ENCODE peak calls at places on chromosomes 7 and 10, in nine cellular contexts. S is cardiac muscle cell; T is fibroblast of lung; V is CD4-positive, alpha-beta T cell; Q is body of pancreas; M is brain microvascular endothelial cell; O is H1; Z is A549; N is endodermal cell. I is an unnamed sample.

GRCh38 chr7:29494350-29494749 is 69.3 kb upstream of the PRR15 start:
- DNase-seq in S (peak), T (peak), V (no peak), Q (no peak), O (no peak), N (no peak), Z (peak), M (no peak), I (no peak)

GRCh38 chr7:12111461-12112405 is 99.4 kb upstream of the TMEM106B start:
- DNase-seq in N (peak), S (peak), Q (peak), V (no peak), Z (no peak), O (peak), M (no peak), T (peak), I (no peak)

GRCh38 chr10:131113165-131113564 is 198.4 kb downstream of the TCERG1L start:
- DNase-seq in M (no peak), O (no peak), S (no peak), Q (no peak), V (no peak), N (no peak), T (no peak), Z (no peak), I (no peak)

GRCh38 chr10:132861884-132862461 is 76.0 kb upstream of the NKX6-2 start:
- DNase-seq in Q (no peak), S (no peak), O (peak), V (no peak), M (no peak), Z (no peak), N (peak), T (no peak), I (no peak)

GRCh38 chr10:32039745-32040144 is 16.5 kb downstream of the KIF5B start:
- DNase-seq in Z (no peak), S (no peak), M (no peak), O (no peak), N (no peak), Q (no peak), T (no peak), V (no peak), I (no peak)

GRCh38 chr7:38675500-38676106 is 44.4 kb upstream of the AMPH start:
- DNase-seq in N (peak), S (no peak), V (no peak), Q (no peak), T (no peak), M (no peak), Z (no peak), O (no peak), I (no peak)

GRCh38 chr7:21200513-21200912 is 227.4 kb upstream of the SP4 start:
- DNase-seq in Q (no peak), S (no peak), M (no peak), Z (no peak), N (no peak), O (no peak), V (no peak), T (no peak), I (no peak)

GRCh38 chr10:102413053-102413705 is 5.4 kb downstream of the PSD start:
- DNase-seq in N (peak), T (no peak), O (no peak), S (peak), V (no peak), M (no peak), Q (no peak), Z (peak), I (no peak)

GRCh38 chr10:13117842-13118783 is 18.1 kb downstream of the OPTN start:
- DNase-seq in Q (no peak), S (no peak), V (no peak), O (no peak), T (no peak), Z (no peak), M (no peak), N (no peak), I (no peak)

GRCh38 chr10:7192831-7193348 is 217.9 kb downstream of the SFMBT2 start:
- DNase-seq in Q (no peak), T (no peak), V (peak), O (no peak), M (no peak), S (no peak), N (no peak), Z (no peak), I (no peak)

GRCh38 chr10:89644967-89645741 is at the start of gene PANK1:
- DNase-seq in N (peak), V (peak), M (peak), Z (peak), O (peak), Q (peak), S (peak), T (peak), I (peak)

GRCh38 chr7:135970682-135971365 is 6.3 kb downstream of the MTPN start:
- DNase-seq in O (no peak), Z (no peak), S (no peak), V (no peak), N (no peak), M (no peak), Q (no peak), T (no peak), I (no peak)

GRCh38 chr7:55033241-55033846 is 14.5 kb downstream of the EGFR start:
- DNase-seq in M (no peak), Q (no peak), S (no peak), Z (no peak), N (no peak), V (no peak), O (no peak), T (no peak), I (no peak)

GRCh38 chr10:128206676-128207075 is 80.5 kb upstream of the MKI67 start:
- DNase-seq in T (no peak), V (no peak), Q (no peak), O (no peak), Z (no peak), M (no peak), N (no peak), S (no peak), I (no peak)

GRCh38 chr7:77991656-77992055 is 193.1 kb downstream of the PHTF2 start:
- DNase-seq in Z (no peak), T (no peak), M (no peak), N (no peak), S (no peak), V (no peak), Q (no peak), O (no peak), I (no peak)

GRCh38 chr7:82677493-82677892 is 233.9 kb upstream of the CACNA2D1 start:
- DNase-seq in N (no peak), O (no peak), V (peak), Z (no peak), M (peak), T (peak), Q (no peak), S (peak), I (no peak)

GRCh38 chr7:105677803-105678583 is 96.7 kb upstream of the EFCAB10 start:
- DNase-seq in S (no peak), N (no peak), M (no peak), V (peak), Q (peak), O (no peak), T (no peak), Z (no peak), I (no peak)

GRCh38 chr7:110142939-110143526 is 947.9 kb upstream of the LRRN3 start:
- DNase-seq in N (no peak), Z (no peak), Q (no peak), O (no peak), V (no peak), M (no peak), T (no peak), S (no peak), I (no peak)

GRCh38 chr10:104332243-104333036 is 5.8 kb downstream of the ITPRIP start:
- DNase-seq in N (peak), M (no peak), Q (no peak), O (no peak), S (peak), T (peak), Z (no peak), V (no peak), I (no peak)

GRCh38 chr10:64753516-64753915 is 1232.3 kb downstream of the REEP3 start:
- DNase-seq in O (no peak), Z (no peak), N (no peak), Q (no peak), S (no peak), M (no peak), T (no peak), V (no peak), I (no peak)

GRCh38 chr10:125232841-125233240 is 72.5 kb upstream of the CTBP2 start:
- DNase-seq in Q (no peak), S (no peak), Z (peak), V (no peak), O (no peak), M (no peak), T (peak), N (no peak), I (peak)

GRCh38 chr10:133329401-133330202 is 7.1 kb downstream of the CALY start:
- DNase-seq in Z (peak), M (peak), S (peak), N (peak), O (peak), V (peak), T (peak), Q (peak), I (peak)

GRCh38 chr10:34184901-34185386 is 630.2 kb downstream of the PARD3 start:
- DNase-seq in M (no peak), T (no peak), Z (no peak), O (no peak), S (no peak), Q (no peak), V (no peak), N (no peak), I (no peak)

GRCh38 chr7:131808736-131809135 is 252.3 kb upstream of the PODXL start:
- DNase-seq in Z (no peak), S (no peak), T (no peak), Q (no peak), V (no peak), M (no peak), N (no peak), O (no peak), I (no peak)

GRCh38 chr7:159023746-159024145 is 120.9 kb downstream of the VIPR2 start:
- DNase-seq in O (no peak), M (no peak), T (no peak), Q (no peak), Z (no peak), S (no peak), V (no peak), N (peak), I (no peak)

GRCh38 chr10:89657302-89657701 is 12.3 kb upstream of the PANK1 start:
- DNase-seq in V (no peak), T (no peak), Z (no peak), N (no peak), M (no peak), O (no peak), S (peak), Q (no peak), I (no peak)

GRCh38 chr7:135258585-135258984 is 24.9 kb downstream of the STRA8 start:
- DNase-seq in M (no peak), Z (no peak), O (no peak), T (no peak), N (no peak), V (no peak), S (no peak), Q (no peak), I (no peak)

GRCh38 chr7:80127412-80128150 is 7.0 kb upstream of the GNAI1 start:
- DNase-seq in Z (no peak), O (no peak), V (no peak), S (peak), M (no peak), T (no peak), N (peak), Q (peak), I (no peak)

GRCh38 chr10:133219782-133220181 is 10.2 kb upstream of the UTF1 start:
- DNase-seq in O (peak), Z (no peak), Q (no peak), S (no peak), N (peak), V (no peak), T (no peak), M (no peak), I (no peak)

GRCh38 chr10:49299816-49300139 is 808 bp downstream of the C10orf71 start:
- DNase-seq in T (no peak), S (no peak), M (no peak), V (no peak), O (no peak), N (no peak), Z (no peak), Q (no peak), I (no peak)

GRCh38 chr7:27161214-27161720 is 4.1 kb downstream of the HOXA9 start:
- DNase-seq in T (no peak), O (no peak), N (no peak), Q (peak), M (no peak), S (no peak), V (no peak), Z (no peak), I (no peak)

GRCh38 chr7:118057404-118057803 is 126.6 kb upstream of the LSM8 start:
- DNase-seq in M (peak), S (no peak), Z (peak), Q (no peak), T (peak), V (no peak), O (no peak), N (no peak), I (peak)

GRCh38 chr7:10888861-10889260 is 84.8 kb upstream of the PHF14 start:
- DNase-seq in Q (no peak), S (no peak), O (no peak), N (no peak), M (no peak), T (no peak), V (no peak), Z (no peak), I (no peak)

GRCh38 chr10:74502963-74503608 is 323.3 kb upstream of the KAT6B start:
- DNase-seq in Q (no peak), T (peak), M (peak), O (no peak), S (peak), Z (no peak), N (no peak), V (no peak), I (peak)

GRCh38 chr10:100730739-100731602 is 14.4 kb upstream of the PAX2 start:
- DNase-seq in V (no peak), N (peak), S (peak), Q (peak), O (peak), M (peak), Z (peak), T (peak), I (no peak)

GRCh38 chr7:105819559-105819958 is 56.8 kb downstream of the ATXN7L1 start:
- DNase-seq in Z (no peak), O (no peak), S (no peak), V (no peak), T (no peak), N (no peak), M (no peak), Q (no peak), I (no peak)

GRCh38 chr7:32062150-32062549 is 8.1 kb downstream of the PDE1C start:
- DNase-seq in T (peak), Q (peak), M (no peak), V (no peak), S (peak), O (peak), Z (peak), N (peak), I (peak)

GRCh38 chr10:70069346-70069745 is 16.7 kb downstream of the MACROH2A2 start:
- DNase-seq in M (no peak), S (no peak), N (no peak), O (no peak), Z (no peak), Q (no peak), V (no peak), T (no peak), I (no peak)

GRCh38 chr7:95472521-95473160 is 13.1 kb upstream of the ASB4 start:
- DNase-seq in V (no peak), S (peak), Z (no peak), T (peak), M (no peak), N (no peak), Q (peak), O (no peak), I (no peak)

DNA sequence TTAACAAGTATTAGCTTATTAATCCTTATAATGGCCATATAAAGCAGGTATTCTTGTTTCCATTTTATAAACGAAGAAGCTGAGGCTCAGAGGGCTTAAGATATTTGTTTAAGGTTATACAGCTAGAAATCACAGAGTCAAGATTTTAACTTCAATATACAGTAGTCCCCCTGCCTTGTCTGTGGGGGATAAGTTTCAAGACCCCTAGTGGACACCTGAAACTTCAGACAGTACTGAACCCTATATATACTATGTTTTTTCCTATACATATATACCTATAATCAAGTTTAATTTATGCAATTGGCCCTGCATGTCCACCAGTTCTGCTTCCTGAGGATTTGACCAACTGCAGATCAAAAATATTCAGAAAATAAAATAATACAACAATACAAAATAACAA is 44.4 kb upstream of the STRIP2 start:
- DNase-seq in N (no peak), M (no peak), O (no peak), S (no peak), T (no peak), Q (no peak), V (no peak), Z (no peak), I (no peak)
- TF ChIP-seq CTCF in N (peak), M (peak), O (no peak), S (no peak), T (no peak), Q (no peak), V (no peak), Z (no peak), I (no peak)

GRCh38 chr10:71723301-71723700 is 3.7 kb upstream of the C10orf105 start:
- DNase-seq in Q (no peak), N (no peak), V (no peak), S (no peak), Z (no peak), M (no peak), O (no peak), T (no peak), I (no peak)
- H3K27ac ChIP-seq in Q (no peak), N (no peak), V (no peak), S (no peak), Z (peak), M (no peak), O (no peak), T (no peak), I (no peak)

DNA sequence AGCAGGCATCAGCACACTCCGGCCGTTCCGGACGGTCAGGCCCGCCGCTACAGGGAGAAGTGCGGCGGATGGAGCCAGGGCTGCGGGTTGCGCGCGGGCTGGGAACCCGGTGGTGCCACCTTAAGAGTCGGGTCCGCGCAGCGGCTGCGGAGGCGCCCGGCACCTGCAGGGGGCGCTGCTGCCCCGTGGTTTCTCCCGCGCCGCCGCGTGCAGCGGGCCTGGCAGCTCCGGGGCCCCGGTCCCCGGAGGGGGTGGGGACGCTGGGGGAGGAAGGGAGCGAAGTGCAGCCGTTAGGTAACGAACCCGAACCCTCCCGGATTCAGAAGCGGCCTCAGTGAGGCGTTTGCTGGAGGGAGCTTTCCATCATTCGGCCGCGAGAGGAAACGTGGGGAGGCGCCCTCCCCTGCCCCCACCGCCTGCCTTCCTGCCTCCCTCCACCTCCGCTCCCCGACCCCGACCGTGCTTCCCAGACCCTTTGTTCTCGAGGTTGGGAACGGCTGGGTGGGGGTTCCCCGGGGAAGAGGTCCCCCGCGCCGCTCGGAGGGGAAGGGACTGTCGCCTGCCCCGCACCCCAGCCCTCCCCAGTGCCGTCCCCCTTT is 29.7 kb downstream of the SKIDA1 start:
- DNase-seq in N (peak), O (peak), M (peak), Q (peak), S (peak), Z (peak), T (peak), V (peak), I (peak)
- TF ChIP-seq CTCF in N (peak), O (peak), M (peak), Q (peak), S (peak), Z (peak), T (peak), V (peak), I (peak)

GRCh38 chr10:24721254-24722106 is 2.2 kb downstream of the ARHGAP21 start:
- DNase-seq in Q (peak), O (peak), N (peak), V (no peak), S (peak), T (peak), Z (peak), M (no peak), I (no peak)
- H3K27ac ChIP-seq in Q (peak), O (no peak), N (no peak), V (no peak), S (no peak), T (peak), Z (peak), M (peak), I (peak)

GRCh38 chr7:155412416-155413253 is 45.3 kb upstream of the EN2 start:
- DNase-seq in Z (peak), M (peak), S (peak), N (peak), Q (peak), O (peak), T (peak), V (peak), I (peak)
- TF ChIP-seq CTCF in Z (peak), M (peak), S (peak), N (peak), Q (peak), O (peak), T (no peak), V (peak), I (peak)

GRCh38 chr10:3829193-3830050 is 44.4 kb upstream of the KLF6 start:
- DNase-seq in O (no peak), Z (no peak), V (no peak), S (no peak), T (no peak), Q (no peak), M (no peak), N (peak), I (no peak)

GRCh38 chr10:3827266-3827665 is 42.3 kb upstream of the KLF6 start:
- DNase-seq in N (no peak), V (no peak), Q (no peak), O (no peak), Z (no peak), T (no peak), M (no peak), S (no peak), I (no peak)

GRCh38 chr10:3828404-3829192 is 43.6 kb upstream of the KLF6 start:
- DNase-seq in T (peak), N (no peak), O (no peak), Q (peak), Z (no peak), V (no peak), S (peak), M (peak), I (peak)

GRCh38 chr10:3825862-3826351 is 40.9 kb upstream of the KLF6 start:
- DNase-seq in O (no peak), Q (no peak), Z (no peak), S (peak), M (no peak), V (no peak), T (no peak), N (no peak), I (no peak)

DNA sequence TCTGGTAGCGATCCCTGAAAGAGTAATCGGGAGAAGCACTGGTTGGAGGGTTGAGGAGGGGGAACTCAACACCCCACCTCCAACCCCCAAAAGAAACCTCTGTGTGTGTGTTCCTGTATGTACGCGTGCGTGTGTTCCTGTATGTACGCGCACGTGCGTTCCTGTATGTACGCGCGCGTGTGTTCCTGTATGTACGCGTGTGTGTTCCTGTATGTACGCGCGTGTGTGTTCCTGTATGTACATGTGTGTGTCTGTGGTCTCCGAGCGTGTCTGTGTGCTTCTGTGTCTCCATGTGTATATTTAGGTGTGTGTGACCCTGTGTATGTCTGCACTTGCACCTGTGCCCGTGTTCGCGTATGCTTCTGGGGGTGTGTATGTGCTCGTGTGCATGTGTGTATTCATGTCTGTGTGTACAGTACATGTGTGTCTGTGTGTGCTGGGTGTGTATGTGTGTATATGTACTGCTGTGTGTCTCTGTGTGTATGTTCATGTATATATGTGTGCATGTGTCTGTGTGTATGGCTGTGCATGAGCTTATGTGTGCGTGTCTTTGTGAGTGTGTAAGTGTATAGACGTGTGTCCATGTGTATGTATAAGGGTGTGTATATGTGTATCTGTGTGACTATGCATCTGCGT is 42.9 kb upstream of the KLF6 start:
- DNase-seq in M (no peak), S (no peak), Z (no peak), O (no peak), V (no peak), T (no peak), N (no peak), Q (no peak), I (no peak)
- H3K27ac ChIP-seq in M (peak), S (no peak), Z (peak), O (no peak), V (no peak), T (peak), N (no peak), Q (no peak), I (peak)

GRCh38 chr7:19713676-19714075 is 4.8 kb upstream of the POLR1F start:
- DNase-seq in S (peak), O (no peak), T (peak), M (peak), Q (peak), V (peak), N (peak), Z (peak), I (peak)
- TF ChIP-seq CTCF in S (peak), O (peak), T (peak), M (peak), Q (peak), V (peak), N (peak), Z (peak), I (peak)